ENCODE peak calls at places on chromosomes 3 and 15, in ten cellular contexts. One of them, this sample, is unnamed. For H3K4me1, the result is how much of the 10 kb centered on the place peaks cover.

GRCh38 chr3:122030381-122031122 is 8.5 kb upstream of the ILDR1 start:
- DNase-seq in tibial nerve: no peak
- DNase-seq in heart left ventricle: no peak
- DNase-seq in A549: no peak
- DNase-seq in spleen: no peak
- DNase-seq in HepG2: no peak
- DNase-seq in suprapubic skin: no peak
- DNase-seq in upper lobe of left lung: no peak
- DNase-seq in right lobe of liver: no peak
- DNase-seq in HCT116: no peak
- DNase-seq in this sample: no peak

GRCh38 chr3:42544492-42545283 is 37.1 kb downstream of the SEC22C start:
- DNase-seq in tibial nerve: no peak
- DNase-seq in heart left ventricle: no peak
- DNase-seq in A549: no peak
- DNase-seq in spleen: no peak
- DNase-seq in HepG2: peak
- DNase-seq in suprapubic skin: no peak
- DNase-seq in upper lobe of left lung: peak
- DNase-seq in right lobe of liver: peak
- DNase-seq in HCT116: no peak
- DNase-seq in this sample: no peak

GRCh38 chr3:174953068-174953467 is 93.9 kb downstream of the NAALADL2 start:
- DNase-seq in tibial nerve: no peak
- DNase-seq in heart left ventricle: no peak
- DNase-seq in A549: no peak
- DNase-seq in spleen: no peak
- DNase-seq in HepG2: no peak
- DNase-seq in suprapubic skin: no peak
- DNase-seq in upper lobe of left lung: no peak
- DNase-seq in right lobe of liver: no peak
- DNase-seq in HCT116: no peak
- DNase-seq in this sample: no peak

GRCh38 chr3:10142707-10143560 is 1.4 kb downstream of the VHL start:
- DNase-seq in tibial nerve: no peak
- DNase-seq in heart left ventricle: no peak
- DNase-seq in A549: peak
- DNase-seq in spleen: no peak
- DNase-seq in HepG2: no peak
- DNase-seq in suprapubic skin: no peak
- DNase-seq in upper lobe of left lung: peak
- DNase-seq in right lobe of liver: no peak
- DNase-seq in HCT116: no peak
- DNase-seq in this sample: peak

GRCh38 chr15:94229591-94230365 is 1.6 kb upstream of the MCTP2 start:
- DNase-seq in tibial nerve: no peak
- DNase-seq in heart left ventricle: no peak
- DNase-seq in A549: no peak
- DNase-seq in spleen: no peak
- DNase-seq in HepG2: no peak
- DNase-seq in suprapubic skin: no peak
- DNase-seq in upper lobe of left lung: no peak
- DNase-seq in right lobe of liver: no peak
- DNase-seq in HCT116: no peak
- DNase-seq in this sample: no peak

GRCh38 chr15:92580933-92581445 is 74.6 kb downstream of the FAM174B start:
- DNase-seq in tibial nerve: no peak
- DNase-seq in heart left ventricle: no peak
- DNase-seq in A549: no peak
- DNase-seq in spleen: no peak
- DNase-seq in HepG2: no peak
- DNase-seq in suprapubic skin: peak
- DNase-seq in upper lobe of left lung: no peak
- DNase-seq in right lobe of liver: no peak
- DNase-seq in HCT116: no peak
- DNase-seq in this sample: no peak

GRCh38 chr3:123658118-123658859 is 73.4 kb upstream of the HACD2 start:
- DNase-seq in tibial nerve: peak
- DNase-seq in heart left ventricle: no peak
- DNase-seq in A549: no peak
- DNase-seq in spleen: no peak
- DNase-seq in HepG2: no peak
- DNase-seq in suprapubic skin: no peak
- DNase-seq in upper lobe of left lung: peak
- DNase-seq in right lobe of liver: no peak
- DNase-seq in HCT116: no peak
- DNase-seq in this sample: peak

GRCh38 chr3:77620009-77620408 is 580.1 kb downstream of the ROBO2 start:
- DNase-seq in tibial nerve: no peak
- DNase-seq in heart left ventricle: no peak
- DNase-seq in A549: no peak
- DNase-seq in spleen: no peak
- DNase-seq in HepG2: no peak
- DNase-seq in suprapubic skin: no peak
- DNase-seq in upper lobe of left lung: no peak
- DNase-seq in right lobe of liver: no peak
- DNase-seq in HCT116: no peak
- DNase-seq in this sample: no peak

GRCh38 chr3:104604326-104605010 is 762.2 kb upstream of the ALCAM start:
- DNase-seq in tibial nerve: no peak
- DNase-seq in heart left ventricle: no peak
- DNase-seq in A549: no peak
- DNase-seq in spleen: no peak
- DNase-seq in HepG2: no peak
- DNase-seq in suprapubic skin: no peak
- DNase-seq in upper lobe of left lung: no peak
- DNase-seq in right lobe of liver: no peak
- DNase-seq in HCT116: peak
- DNase-seq in this sample: no peak

GRCh38 chr3:112973325-112974177 is 1.4 kb downstream of the CD200R1 start:
- DNase-seq in tibial nerve: no peak
- DNase-seq in heart left ventricle: no peak
- DNase-seq in A549: no peak
- DNase-seq in spleen: no peak
- DNase-seq in HepG2: no peak
- DNase-seq in suprapubic skin: no peak
- DNase-seq in upper lobe of left lung: no peak
- DNase-seq in right lobe of liver: no peak
- DNase-seq in HCT116: no peak
- DNase-seq in this sample: no peak

GRCh38 chr3:27533718-27534578 is 49.8 kb upstream of the SLC4A7 start:
- DNase-seq in tibial nerve: peak
- DNase-seq in heart left ventricle: no peak
- DNase-seq in A549: peak
- DNase-seq in spleen: no peak
- DNase-seq in HepG2: peak
- DNase-seq in suprapubic skin: no peak
- DNase-seq in upper lobe of left lung: peak
- DNase-seq in right lobe of liver: no peak
- DNase-seq in HCT116: peak
- DNase-seq in this sample: peak

GRCh38 chr3:27532426-27532825 is 48.2 kb upstream of the SLC4A7 start:
- DNase-seq in tibial nerve: no peak
- DNase-seq in heart left ventricle: no peak
- DNase-seq in A549: no peak
- DNase-seq in spleen: no peak
- DNase-seq in HepG2: no peak
- DNase-seq in suprapubic skin: no peak
- DNase-seq in upper lobe of left lung: no peak
- DNase-seq in right lobe of liver: no peak
- DNase-seq in HCT116: no peak
- DNase-seq in this sample: no peak

GRCh38 chr3:27535809-27536392 is 51.7 kb upstream of the SLC4A7 start:
- DNase-seq in tibial nerve: no peak
- DNase-seq in heart left ventricle: no peak
- DNase-seq in A549: no peak
- DNase-seq in spleen: no peak
- DNase-seq in HepG2: no peak
- DNase-seq in suprapubic skin: no peak
- DNase-seq in upper lobe of left lung: no peak
- DNase-seq in right lobe of liver: no peak
- DNase-seq in HCT116: no peak
- DNase-seq in this sample: no peak

GRCh38 chr3:27536451-27536850 is 52.3 kb upstream of the SLC4A7 start:
- DNase-seq in tibial nerve: no peak
- DNase-seq in heart left ventricle: no peak
- DNase-seq in A549: no peak
- DNase-seq in spleen: no peak
- DNase-seq in HepG2: no peak
- DNase-seq in suprapubic skin: no peak
- DNase-seq in upper lobe of left lung: no peak
- DNase-seq in right lobe of liver: no peak
- DNase-seq in HCT116: no peak
- DNase-seq in this sample: no peak

DNA sequence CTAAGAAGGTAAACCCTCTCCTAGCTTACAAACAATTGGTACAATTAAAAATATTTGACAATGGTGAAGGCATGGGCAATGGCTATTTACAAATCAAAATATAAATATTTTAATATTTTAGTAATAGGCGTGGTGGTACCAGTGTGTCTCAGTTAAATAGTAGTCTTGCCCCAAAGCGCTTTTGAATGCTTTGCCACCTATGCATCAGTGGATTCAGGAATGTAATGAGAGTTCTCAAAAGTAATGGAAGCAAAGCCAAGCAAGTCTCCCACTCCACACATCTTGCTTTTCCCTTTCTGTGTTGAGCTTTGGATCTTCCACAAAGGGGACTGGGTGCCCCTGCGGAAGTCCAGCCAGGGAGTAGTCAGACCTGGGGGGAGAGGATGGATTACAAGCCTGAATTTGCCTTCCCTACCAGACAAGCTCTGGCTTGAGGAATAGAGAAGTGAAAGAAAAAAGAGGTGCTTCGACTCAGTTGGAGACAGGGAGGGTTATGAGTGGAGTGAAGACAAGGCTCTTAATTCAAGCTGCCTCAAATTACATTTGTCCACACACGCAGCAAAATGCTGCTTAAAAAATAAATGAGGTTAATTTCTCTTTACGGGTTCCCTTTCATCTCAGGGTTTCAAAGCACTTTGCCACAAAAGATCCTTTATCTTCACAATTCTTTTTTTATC is 48.9 kb upstream of the SLC4A7 start:
- DNase-seq in tibial nerve: no peak
- DNase-seq in heart left ventricle: no peak
- DNase-seq in A549: no peak
- DNase-seq in spleen: no peak
- DNase-seq in HepG2: no peak
- DNase-seq in suprapubic skin: no peak
- DNase-seq in upper lobe of left lung: no peak
- DNase-seq in right lobe of liver: no peak
- DNase-seq in HCT116: no peak
- DNase-seq in this sample: no peak
- H3K4me1 ChIP-seq in tibial nerve: under half
- H3K4me1 ChIP-seq in heart left ventricle: under half
- H3K4me1 ChIP-seq in A549: under half
- H3K4me1 ChIP-seq in spleen: under half
- H3K4me1 ChIP-seq in HepG2: half or more
- H3K4me1 ChIP-seq in suprapubic skin: under half
- H3K4me1 ChIP-seq in upper lobe of left lung: under half
- H3K4me1 ChIP-seq in right lobe of liver: under half
- H3K4me1 ChIP-seq in HCT116: under half
- H3K4me1 ChIP-seq in this sample: under half

DNA sequence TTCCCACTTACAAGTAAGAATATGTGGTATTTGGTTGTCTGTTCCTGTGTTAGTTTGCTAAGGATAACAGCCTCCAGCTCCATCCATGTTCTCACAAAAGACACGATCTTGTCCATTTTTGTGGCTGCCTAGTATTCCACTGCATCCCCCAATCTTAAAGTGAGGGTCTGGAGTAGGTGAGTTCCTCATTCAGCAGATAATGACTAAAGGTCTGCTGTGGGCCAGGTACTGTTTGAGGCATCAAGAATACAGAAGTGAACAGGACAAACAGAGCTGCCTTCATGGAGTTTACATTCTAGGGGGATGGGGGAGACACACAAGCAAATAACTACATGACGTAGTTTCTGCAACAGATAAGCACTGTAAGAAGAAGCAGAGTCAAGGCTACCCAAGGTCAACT is 24.3 kb downstream of the MKRN2OS start:
- DNase-seq in tibial nerve: no peak
- DNase-seq in heart left ventricle: no peak
- DNase-seq in A549: no peak
- DNase-seq in spleen: no peak
- DNase-seq in HepG2: no peak
- DNase-seq in suprapubic skin: no peak
- DNase-seq in upper lobe of left lung: no peak
- DNase-seq in right lobe of liver: no peak
- DNase-seq in HCT116: no peak
- DNase-seq in this sample: no peak
- TF ChIP-seq POLR2A in tibial nerve: no peak
- TF ChIP-seq POLR2A in heart left ventricle: no peak
- TF ChIP-seq POLR2A in A549: no peak
- TF ChIP-seq POLR2A in spleen: no peak
- TF ChIP-seq POLR2A in HepG2: no peak
- TF ChIP-seq POLR2A in suprapubic skin: no peak
- TF ChIP-seq POLR2A in upper lobe of left lung: no peak
- TF ChIP-seq POLR2A in right lobe of liver: no peak
- TF ChIP-seq POLR2A in HCT116: no peak
- TF ChIP-seq POLR2A in this sample: no peak

DNA sequence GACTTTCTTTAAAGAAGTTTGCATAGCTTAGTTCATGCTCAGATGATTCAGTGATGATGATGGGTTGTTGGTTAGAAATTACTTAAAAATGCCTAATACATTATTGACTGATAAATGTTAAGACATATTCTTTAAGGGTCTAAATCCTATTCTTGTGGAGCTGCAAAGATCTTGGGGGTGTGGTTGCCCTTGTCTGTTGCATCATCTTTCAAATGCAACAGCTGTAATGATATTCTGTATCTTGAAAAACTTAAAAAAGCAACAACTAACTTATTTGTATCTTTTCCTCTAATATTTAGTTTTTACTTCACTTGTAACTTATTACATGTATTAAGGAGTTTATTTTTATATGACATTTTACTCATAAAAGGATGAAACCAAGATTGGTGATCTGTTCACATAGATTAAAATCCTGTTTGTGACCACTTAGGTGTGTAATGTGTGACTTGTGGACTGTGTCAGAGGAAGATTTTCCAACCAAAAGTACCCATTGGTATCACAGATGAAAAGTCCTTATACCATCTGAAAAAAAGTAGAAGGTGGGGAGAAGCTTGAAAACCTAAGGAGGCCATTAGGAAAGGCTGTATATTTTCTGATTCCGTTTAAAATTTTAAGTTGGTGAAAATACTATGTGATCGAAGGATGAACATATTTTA is 142.8 kb downstream of the IGF1R start:
- DNase-seq in tibial nerve: no peak
- DNase-seq in heart left ventricle: no peak
- DNase-seq in A549: no peak
- DNase-seq in spleen: no peak
- DNase-seq in HepG2: no peak
- DNase-seq in suprapubic skin: no peak
- DNase-seq in upper lobe of left lung: no peak
- DNase-seq in right lobe of liver: no peak
- DNase-seq in HCT116: no peak
- DNase-seq in this sample: no peak
- H3K4me1 ChIP-seq in tibial nerve: under half
- H3K4me1 ChIP-seq in heart left ventricle: under half
- H3K4me1 ChIP-seq in A549: half or more
- H3K4me1 ChIP-seq in spleen: under half
- H3K4me1 ChIP-seq in HepG2: under half
- H3K4me1 ChIP-seq in suprapubic skin: under half
- H3K4me1 ChIP-seq in upper lobe of left lung: under half
- H3K4me1 ChIP-seq in right lobe of liver: under half
- H3K4me1 ChIP-seq in HCT116: under half
- H3K4me1 ChIP-seq in this sample: under half

GRCh38 chr3:36944641-36945270 is at the start of gene TRANK1:
- DNase-seq in tibial nerve: peak
- DNase-seq in heart left ventricle: peak
- DNase-seq in A549: peak
- DNase-seq in spleen: peak
- DNase-seq in HepG2: no peak
- DNase-seq in suprapubic skin: peak
- DNase-seq in upper lobe of left lung: peak
- DNase-seq in right lobe of liver: peak
- DNase-seq in HCT116: no peak
- DNase-seq in this sample: peak
- TF ChIP-seq POLR2A in tibial nerve: peak
- TF ChIP-seq POLR2A in heart left ventricle: no peak
- TF ChIP-seq POLR2A in A549: no peak
- TF ChIP-seq POLR2A in spleen: peak
- TF ChIP-seq POLR2A in HepG2: no peak
- TF ChIP-seq POLR2A in suprapubic skin: peak
- TF ChIP-seq POLR2A in upper lobe of left lung: no peak
- TF ChIP-seq POLR2A in right lobe of liver: peak
- TF ChIP-seq POLR2A in HCT116: no peak
- TF ChIP-seq POLR2A in this sample: peak

This sample was measured in uterus.